ENCODE peak calls at places on chromosomes 5 and 9, in five cellular contexts. One of them, this sample, is unnamed.

GRCh38 chr5:149037819-149038218 is 25.0 kb downstream of the SH3TC2 start:
- DNase-seq in kidney: no peak
- DNase-seq in A549: no peak
- DNase-seq in cardiac fibroblast: no peak
- DNase-seq in adrenal gland: no peak
- DNase-seq in this sample: no peak

GRCh38 chr5:60522299-60522915 is 177.6 kb downstream of the DEPDC1B start:
- DNase-seq in kidney: no peak
- DNase-seq in A549: no peak
- DNase-seq in cardiac fibroblast: peak; percentile 13
- DNase-seq in adrenal gland: no peak
- DNase-seq in this sample: no peak

GRCh38 chr9:87876708-87877107 is 6.0 kb upstream of the SPATA31E1 start:
- DNase-seq in kidney: no peak
- DNase-seq in A549: no peak
- DNase-seq in cardiac fibroblast: no peak
- DNase-seq in adrenal gland: no peak
- DNase-seq in this sample: no peak

GRCh38 chr5:55234171-55234700 is 828 bp upstream of the CCNO start:
- DNase-seq in kidney: peak; percentile 82
- DNase-seq in A549: peak; percentile 10
- DNase-seq in cardiac fibroblast: peak; percentile 37
- DNase-seq in adrenal gland: no peak
- DNase-seq in this sample: no peak

GRCh38 chr5:56126487-56127179 is 106.5 kb downstream of the ANKRD55 start:
- DNase-seq in kidney: no peak
- DNase-seq in A549: peak; percentile 22
- DNase-seq in cardiac fibroblast: peak; percentile 60
- DNase-seq in adrenal gland: no peak
- DNase-seq in this sample: no peak

GRCh38 chr5:139104577-139105271 is 93.4 kb downstream of the SIL1 start:
- DNase-seq in kidney: peak; percentile 78
- DNase-seq in A549: no peak
- DNase-seq in cardiac fibroblast: peak; percentile 88
- DNase-seq in adrenal gland: peak; percentile 91
- DNase-seq in this sample: peak; percentile 87

GRCh38 chr9:14209399-14209990 is 104.4 kb downstream of the NFIB start:
- DNase-seq in kidney: no peak
- DNase-seq in A549: no peak
- DNase-seq in cardiac fibroblast: no peak
- DNase-seq in adrenal gland: no peak
- DNase-seq in this sample: no peak

GRCh38 chr5:33679791-33680190 is 212.0 kb downstream of the ADAMTS12 start:
- DNase-seq in kidney: no peak
- DNase-seq in A549: no peak
- DNase-seq in cardiac fibroblast: peak; percentile 71
- DNase-seq in adrenal gland: no peak
- DNase-seq in this sample: no peak

GRCh38 chr9:86731511-86731993 is 215.8 kb downstream of the GAS1 start:
- DNase-seq in kidney: no peak
- DNase-seq in A549: no peak
- DNase-seq in cardiac fibroblast: peak; percentile 58
- DNase-seq in adrenal gland: no peak
- DNase-seq in this sample: peak; percentile 49

GRCh38 chr5:7396169-7397004 is 449 bp downstream of the ADCY2 start:
- DNase-seq in kidney: no peak
- DNase-seq in A549: no peak
- DNase-seq in cardiac fibroblast: no peak
- DNase-seq in adrenal gland: no peak
- DNase-seq in this sample: no peak

GRCh38 chr5:109585012-109585599 is 104.6 kb upstream of the MAN2A1 start:
- DNase-seq in kidney: no peak
- DNase-seq in A549: no peak
- DNase-seq in cardiac fibroblast: peak; percentile 31
- DNase-seq in adrenal gland: no peak
- DNase-seq in this sample: no peak

GRCh38 chr5:109575506-109575905 is 114.2 kb upstream of the MAN2A1 start:
- DNase-seq in kidney: no peak
- DNase-seq in A549: no peak
- DNase-seq in cardiac fibroblast: no peak
- DNase-seq in adrenal gland: no peak
- DNase-seq in this sample: no peak

GRCh38 chr5:109580225-109580624 is 109.5 kb upstream of the MAN2A1 start:
- DNase-seq in kidney: no peak
- DNase-seq in A549: no peak
- DNase-seq in cardiac fibroblast: no peak
- DNase-seq in adrenal gland: no peak
- DNase-seq in this sample: no peak
- TF ChIP-seq CTCF in kidney: no peak
- TF ChIP-seq CTCF in A549: no peak
- TF ChIP-seq CTCF in cardiac fibroblast: no peak
- TF ChIP-seq CTCF in adrenal gland: peak; percentile 22
- TF ChIP-seq CTCF in this sample: no peak

DNA sequence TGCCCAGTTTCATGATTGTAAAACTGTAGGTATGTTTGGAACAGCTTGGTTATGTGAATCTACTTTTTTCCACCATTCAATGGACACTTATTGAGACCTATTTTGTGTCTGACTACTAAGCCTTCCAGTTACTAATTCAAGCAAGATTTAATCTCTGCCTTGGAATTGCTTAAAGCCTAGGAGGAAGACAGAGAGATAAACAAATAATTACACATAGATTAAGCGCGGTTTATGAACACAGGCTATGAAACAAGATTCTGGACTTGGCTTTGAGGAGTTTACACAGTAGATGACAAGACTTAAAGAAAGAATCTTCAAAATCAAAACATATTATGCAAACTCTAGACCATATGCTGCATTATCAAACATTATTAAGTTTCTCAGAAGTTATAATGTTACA is 340.4 kb downstream of the RASEF start:
- DNase-seq in kidney: no peak
- DNase-seq in A549: no peak
- DNase-seq in cardiac fibroblast: no peak
- DNase-seq in adrenal gland: no peak
- DNase-seq in this sample: no peak
- TF ChIP-seq CTCF in kidney: no peak
- TF ChIP-seq CTCF in A549: no peak
- TF ChIP-seq CTCF in cardiac fibroblast: no peak
- TF ChIP-seq CTCF in adrenal gland: no peak
- TF ChIP-seq CTCF in this sample: no peak

GRCh38 chr5:1111727-1112289 is at the start of gene SLC12A7:
- DNase-seq in kidney: no peak
- DNase-seq in A549: peak; percentile 38
- DNase-seq in cardiac fibroblast: no peak
- DNase-seq in adrenal gland: peak; percentile 56
- DNase-seq in this sample: no peak

GRCh38 chr5:1109542-1110259 is 2.2 kb downstream of the SLC12A7 start:
- DNase-seq in kidney: no peak
- DNase-seq in A549: no peak
- DNase-seq in cardiac fibroblast: no peak
- DNase-seq in adrenal gland: no peak
- DNase-seq in this sample: no peak

GRCh38 chr5:1108865-1109174 is 3.0 kb downstream of the SLC12A7 start:
- DNase-seq in kidney: no peak
- DNase-seq in A549: no peak
- DNase-seq in cardiac fibroblast: no peak
- DNase-seq in adrenal gland: peak; percentile 40
- DNase-seq in this sample: no peak

GRCh38 chr5:1110930-1111726 is 735 bp downstream of the SLC12A7 start:
- DNase-seq in kidney: peak; percentile 91
- DNase-seq in A549: peak; percentile 22
- DNase-seq in cardiac fibroblast: no peak
- DNase-seq in adrenal gland: peak; percentile 52
- DNase-seq in this sample: no peak

GRCh38 chr5:1110260-1110929 is 1.5 kb downstream of the SLC12A7 start:
- DNase-seq in kidney: no peak
- DNase-seq in A549: no peak
- DNase-seq in cardiac fibroblast: no peak
- DNase-seq in adrenal gland: peak; percentile 72
- DNase-seq in this sample: no peak
- TF ChIP-seq CTCF in kidney: no peak
- TF ChIP-seq CTCF in A549: no peak
- TF ChIP-seq CTCF in cardiac fibroblast: no peak
- TF ChIP-seq CTCF in adrenal gland: no peak
- TF ChIP-seq CTCF in this sample: no peak

GRCh38 chr5:126492939-126493338 is 69.7 kb downstream of the GRAMD2B start:
- DNase-seq in kidney: no peak
- DNase-seq in A549: peak; percentile 27
- DNase-seq in cardiac fibroblast: peak; percentile 47
- DNase-seq in adrenal gland: no peak
- DNase-seq in this sample: no peak
- TF ChIP-seq CTCF in kidney: peak; percentile 52
- TF ChIP-seq CTCF in A549: peak; percentile 22
- TF ChIP-seq CTCF in cardiac fibroblast: peak; percentile 30
- TF ChIP-seq CTCF in adrenal gland: peak; percentile 38
- TF ChIP-seq CTCF in this sample: peak; percentile 12

GRCh38 chr9:121742923-121743322 is 91.5 kb downstream of the DAB2IP start:
- DNase-seq in kidney: no peak
- DNase-seq in A549: no peak
- DNase-seq in cardiac fibroblast: no peak
- DNase-seq in adrenal gland: no peak
- DNase-seq in this sample: no peak

GRCh38 chr9:121744687-121745395 is 93.4 kb downstream of the DAB2IP start:
- DNase-seq in kidney: no peak
- DNase-seq in A549: no peak
- DNase-seq in cardiac fibroblast: peak; percentile 45
- DNase-seq in adrenal gland: no peak
- DNase-seq in this sample: no peak

GRCh38 chr9:121744002-121744686 is 92.7 kb downstream of the DAB2IP start:
- DNase-seq in kidney: no peak
- DNase-seq in A549: peak; percentile 62
- DNase-seq in cardiac fibroblast: peak; percentile 45
- DNase-seq in adrenal gland: peak; percentile 88
- DNase-seq in this sample: peak; percentile 14

GRCh38 chr9:121745396-121745695 is 93.9 kb downstream of the DAB2IP start:
- DNase-seq in kidney: no peak
- DNase-seq in A549: no peak
- DNase-seq in cardiac fibroblast: no peak
- DNase-seq in adrenal gland: no peak
- DNase-seq in this sample: no peak

DNA sequence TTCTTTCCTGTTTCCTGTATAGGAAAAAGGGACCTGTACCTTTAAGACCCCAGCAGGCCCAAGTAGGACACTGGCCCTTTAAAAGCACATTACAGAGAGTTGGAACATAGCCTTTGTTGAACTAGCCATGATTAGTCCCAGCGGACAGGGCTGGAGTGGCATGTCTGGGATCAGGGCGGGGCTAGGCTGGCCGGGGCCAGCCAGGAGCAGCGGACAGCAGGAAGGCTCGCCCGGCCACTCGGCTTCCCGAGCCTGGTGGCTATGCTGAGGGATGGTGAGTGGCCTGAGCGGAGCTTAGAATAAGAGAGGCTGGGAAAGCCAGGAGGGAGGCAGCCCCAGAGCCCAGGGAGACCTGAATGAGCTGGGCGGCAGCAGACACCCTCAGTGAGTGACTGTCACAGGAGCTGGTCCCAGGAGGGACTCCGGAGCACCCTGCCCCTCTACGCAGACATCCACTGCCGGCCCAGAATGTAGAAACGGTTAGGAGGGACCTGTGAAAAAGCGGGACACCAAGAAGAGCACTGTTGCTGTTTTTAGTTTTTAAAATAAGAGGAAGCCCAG is 92.1 kb downstream of the DAB2IP start:
- DNase-seq in kidney: peak; percentile 96
- DNase-seq in A549: peak; percentile 85
- DNase-seq in cardiac fibroblast: peak; percentile 85
- DNase-seq in adrenal gland: peak; percentile 94
- DNase-seq in this sample: peak; percentile 69
- TF ChIP-seq CTCF in kidney: no peak
- TF ChIP-seq CTCF in A549: no peak
- TF ChIP-seq CTCF in cardiac fibroblast: peak; percentile 3
- TF ChIP-seq CTCF in adrenal gland: peak; percentile 55
- TF ChIP-seq CTCF in this sample: no peak

DNA sequence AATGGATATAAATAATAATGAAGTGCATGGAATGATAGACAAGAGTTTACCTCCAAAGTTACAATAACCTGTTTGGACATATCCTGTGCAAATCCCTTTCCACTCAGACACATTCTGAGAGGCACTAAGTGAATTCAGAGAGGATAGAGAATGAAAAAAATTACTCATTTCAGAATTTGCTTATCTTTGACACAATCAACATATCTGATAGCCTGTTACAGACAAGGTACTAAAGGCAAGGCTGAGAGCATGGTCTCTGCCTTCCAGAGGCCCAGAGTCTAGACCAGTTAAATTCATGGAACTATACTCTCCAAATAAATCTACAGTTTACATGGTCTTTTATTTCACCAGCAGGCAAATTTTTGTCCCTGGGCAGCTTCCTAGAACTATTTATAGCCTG is 371.8 kb upstream of the PTGER4 start:
- DNase-seq in kidney: no peak
- DNase-seq in A549: no peak
- DNase-seq in cardiac fibroblast: no peak
- DNase-seq in adrenal gland: no peak
- DNase-seq in this sample: no peak
- TF ChIP-seq CTCF in kidney: no peak
- TF ChIP-seq CTCF in A549: no peak
- TF ChIP-seq CTCF in cardiac fibroblast: no peak
- TF ChIP-seq CTCF in adrenal gland: no peak
- TF ChIP-seq CTCF in this sample: no peak

DNA sequence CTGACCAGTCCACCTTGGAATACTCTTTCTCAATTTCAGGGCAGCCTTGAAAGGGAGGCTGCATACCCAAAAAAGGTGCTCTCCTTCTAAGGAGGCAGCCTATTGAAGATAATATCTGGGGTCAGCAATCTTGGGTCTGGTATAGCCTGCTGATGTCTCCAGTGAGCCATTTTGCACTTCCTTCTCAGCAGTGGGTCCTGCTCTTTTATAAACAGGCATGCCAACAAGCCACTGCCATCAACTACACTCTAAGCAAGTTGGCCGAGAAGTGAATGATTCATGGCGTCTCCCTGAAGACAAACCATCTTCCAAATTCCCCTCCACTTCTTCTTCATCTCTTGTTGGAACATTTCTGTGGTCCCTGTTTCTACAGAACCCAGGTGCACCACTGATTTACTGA is 108.5 kb downstream of the INSYN2B start:
- DNase-seq in kidney: no peak
- DNase-seq in A549: no peak
- DNase-seq in cardiac fibroblast: no peak
- DNase-seq in adrenal gland: no peak
- DNase-seq in this sample: no peak
- TF ChIP-seq CTCF in kidney: no peak
- TF ChIP-seq CTCF in A549: no peak
- TF ChIP-seq CTCF in cardiac fibroblast: no peak
- TF ChIP-seq CTCF in adrenal gland: no peak
- TF ChIP-seq CTCF in this sample: no peak

This sample was measured in AG09319.